ENCODE peak calls at places on chromosome 18, in five cellular contexts. O, J, R, M and D are unnamed samples.

GRCh38 chr18:13621886-13622619 is 104.3 kb downstream of the FAM210A start:
- DNase-seq in M (no peak), J (no peak), O (no peak), R (no peak), D (no peak)

GRCh38 chr18:57062841-57063240 is 84.0 kb upstream of the BOD1L2 start:
- DNase-seq in R (no peak), M (no peak), O (no peak), J (no peak), D (no peak)

GRCh38 chr18:62196978-62197377 is 9.9 kb downstream of the RELCH start:
- DNase-seq in M (no peak), J (no peak), O (no peak), R (no peak), D (no peak)

GRCh38 chr18:11951390-11951851 is 29.9 kb upstream of the IMPA2 start:
- DNase-seq in R (no peak), O (no peak), J (no peak), M (no peak), D (peak)

GRCh38 chr18:79763407-79763806 is 34.3 kb upstream of the KCNG2 start:
- DNase-seq in M (no peak), J (peak), R (no peak), O (no peak), D (no peak)

GRCh38 chr18:7158201-7158600 is 40.6 kb upstream of the LAMA1 start:
- DNase-seq in O (no peak), R (no peak), M (no peak), J (no peak), D (no peak)

GRCh38 chr18:77448046-77448445 is 198.4 kb downstream of the GALR1 start:
- DNase-seq in R (no peak), O (no peak), J (no peak), M (no peak), D (no peak)

GRCh38 chr18:35500113-35500512 is 2.4 kb upstream of the INO80C start:
- DNase-seq in O (no peak), M (no peak), R (no peak), J (no peak), D (no peak)

GRCh38 chr18:36745219-36745975 is 83.4 kb downstream of the TPGS2 start:
- DNase-seq in J (no peak), O (no peak), M (no peak), R (no peak), D (no peak)

GRCh38 chr18:44464401-44465185 is 216.1 kb upstream of the SETBP1 start:
- DNase-seq in O (no peak), M (no peak), J (no peak), R (no peak), D (no peak)

GRCh38 chr18:63101811-63102210 is 217.8 kb downstream of the BCL2 start:
- DNase-seq in J (no peak), O (no peak), M (no peak), R (no peak), D (no peak)

GRCh38 chr18:48934708-48935432 is 15.9 kb downstream of the SMAD7 start:
- DNase-seq in J (peak), M (peak), R (no peak), O (no peak), D (no peak)
- TF ChIP-seq POLR2A in J (no peak), M (no peak), R (no peak), O (no peak), D (no peak)

GRCh38 chr18:25535495-25535894 is 183.5 kb upstream of the ZNF521 start:
- DNase-seq in M (no peak), R (no peak), J (no peak), O (no peak), D (no peak)

GRCh38 chr18:25533088-25533676 is 181.2 kb upstream of the ZNF521 start:
- DNase-seq in M (no peak), R (no peak), J (no peak), O (no peak), D (no peak)

DNA sequence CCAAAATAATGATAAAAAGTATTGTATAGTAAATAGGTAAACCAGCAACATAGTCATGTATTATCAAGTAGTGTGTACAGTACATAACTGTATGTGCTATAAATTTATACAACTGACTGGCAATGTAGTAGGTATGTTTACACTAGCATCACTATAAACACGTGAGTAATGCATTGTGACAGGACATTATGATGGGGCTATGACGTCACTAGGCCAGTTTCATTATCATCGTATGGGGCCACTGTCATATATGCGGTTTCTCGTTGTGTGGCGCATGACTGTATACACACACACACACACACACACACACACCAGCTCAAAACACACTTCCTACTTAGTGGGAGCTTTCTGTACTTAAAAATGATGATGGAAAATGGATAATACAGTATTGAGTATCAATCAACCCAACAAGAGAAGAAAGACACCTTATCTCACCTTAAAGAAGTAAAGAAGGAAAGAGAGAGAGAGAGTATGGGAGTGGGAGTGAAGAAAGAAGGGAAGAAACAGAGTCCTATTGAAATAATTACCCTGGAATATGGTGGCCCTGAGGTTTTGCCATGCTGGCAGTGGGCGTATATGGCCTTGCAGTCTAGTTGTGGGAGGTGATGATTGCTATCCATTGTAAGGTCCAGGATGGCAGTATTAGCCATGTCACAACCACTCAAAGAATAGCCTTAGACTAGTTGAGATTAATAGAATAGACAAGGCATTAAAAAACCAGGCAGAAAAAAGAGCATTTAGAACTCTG is 186.4 kb upstream of the ZNF521 start:
- DNase-seq in R (no peak), O (no peak), J (no peak), M (no peak), D (no peak)
- TF ChIP-seq POLR2A in R (no peak), O (no peak), J (no peak), M (no peak), D (no peak)

DNA sequence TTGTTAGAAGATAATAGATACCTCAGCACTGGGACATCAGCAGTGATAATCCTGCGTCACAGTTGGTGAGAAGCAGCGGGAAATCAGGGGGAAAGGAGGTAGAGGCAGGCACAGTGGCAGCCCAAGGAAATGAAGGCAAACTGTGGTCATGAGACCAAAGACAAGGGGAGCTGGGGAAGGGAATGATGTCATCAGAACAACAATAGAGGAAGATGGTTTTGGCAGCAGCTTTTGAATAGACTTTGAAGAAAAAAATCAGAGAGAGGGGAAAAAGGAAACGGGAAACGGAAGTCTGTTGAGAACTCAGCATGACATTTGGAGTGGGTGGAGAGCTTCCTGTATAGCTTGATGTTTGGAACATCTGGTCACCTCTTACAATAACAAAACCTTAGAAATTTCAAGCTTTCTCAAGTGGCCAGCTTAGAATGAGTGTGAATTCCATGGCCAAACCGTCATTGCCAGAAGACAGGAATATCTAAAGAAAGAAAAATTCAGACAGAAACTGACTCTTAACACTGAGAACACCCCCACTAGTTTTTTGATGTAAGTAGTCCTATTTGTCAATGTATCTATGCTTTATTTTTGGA is 18.4 kb upstream of the YES1 start:
- DNase-seq in M (no peak), J (no peak), O (no peak), R (no peak), D (no peak)
- TF ChIP-seq POLR2A in M (no peak), J (no peak), O (no peak), R (no peak), D (no peak)

DNA sequence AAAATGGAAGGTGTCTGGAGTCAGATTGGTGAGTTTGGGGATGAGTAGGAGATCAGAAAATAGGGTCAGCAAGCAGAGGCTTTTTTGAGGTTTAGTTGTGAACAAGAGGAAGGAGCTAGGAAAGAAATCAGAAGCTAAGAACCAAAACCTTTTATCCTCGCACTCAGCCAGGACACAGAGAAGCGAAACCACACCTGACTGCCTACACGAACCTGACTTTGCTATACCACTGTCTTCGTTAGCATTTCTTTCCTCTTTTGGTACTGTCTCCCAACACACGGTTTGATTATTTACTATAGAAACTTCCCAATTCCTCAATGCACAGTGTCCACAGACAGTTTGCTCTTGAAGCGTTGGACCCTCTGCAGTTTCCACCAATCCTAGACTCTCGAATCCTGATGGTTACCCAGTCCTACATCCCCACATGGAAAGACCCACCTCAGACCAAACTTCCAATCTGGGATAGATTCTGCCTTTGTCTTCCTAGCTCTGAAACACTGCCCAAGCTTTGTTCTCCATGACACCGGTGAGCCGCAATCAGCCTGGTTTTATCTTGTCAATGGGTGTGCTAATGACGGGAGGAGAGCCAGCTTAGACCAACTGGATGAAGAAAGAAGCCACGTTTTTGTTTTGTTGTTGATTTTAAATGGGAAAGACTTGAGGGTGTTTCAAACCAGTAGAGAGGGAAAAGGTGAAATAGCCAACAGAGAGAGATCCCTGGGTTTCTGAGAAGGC is 137.4 kb downstream of the CABLES1 start:
- DNase-seq in R (no peak), M (no peak), O (no peak), J (no peak), D (no peak)
- TF ChIP-seq POLR2A in R (no peak), M (no peak), O (no peak), J (no peak), D (no peak)

DNA sequence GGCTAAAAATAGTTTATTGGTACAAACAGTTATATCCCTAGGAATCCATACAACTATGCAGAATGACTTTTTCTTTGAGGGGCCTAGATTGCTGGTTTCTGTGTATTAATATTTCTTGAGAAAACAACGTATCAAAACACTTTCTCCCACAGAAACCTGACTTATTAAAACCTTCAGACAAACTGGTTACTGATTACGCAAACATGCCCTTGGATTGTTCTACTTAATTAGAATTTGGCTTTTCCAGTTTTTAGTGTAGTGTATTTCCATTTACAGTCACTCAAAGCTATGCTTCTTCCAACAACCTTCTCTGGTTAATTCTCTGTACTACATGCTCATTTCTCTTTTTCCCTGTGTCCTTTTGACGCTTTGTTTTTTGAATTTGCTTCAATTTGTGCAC is 20.0 kb downstream of the VAPA start:
- DNase-seq in J (no peak), R (no peak), O (no peak), M (no peak), D (no peak)
- TF ChIP-seq POLR2A in J (no peak), R (no peak), O (no peak), M (no peak), D (no peak)

GRCh38 chr18:267688-268552 is at the start of gene THOC1:
- DNase-seq in O (peak), M (peak), J (peak), R (peak), D (peak)
- TF ChIP-seq POLR2A in O (peak), M (no peak), J (peak), R (peak), D (peak)

GRCh38 chr18:24199563-24199962 is 60.7 kb downstream of the CABYR start:
- DNase-seq in O (no peak), M (no peak), R (no peak), J (no peak), D (no peak)
- TF ChIP-seq POLR2A in O (no peak), M (no peak), R (no peak), J (no peak), D (no peak)

DNA sequence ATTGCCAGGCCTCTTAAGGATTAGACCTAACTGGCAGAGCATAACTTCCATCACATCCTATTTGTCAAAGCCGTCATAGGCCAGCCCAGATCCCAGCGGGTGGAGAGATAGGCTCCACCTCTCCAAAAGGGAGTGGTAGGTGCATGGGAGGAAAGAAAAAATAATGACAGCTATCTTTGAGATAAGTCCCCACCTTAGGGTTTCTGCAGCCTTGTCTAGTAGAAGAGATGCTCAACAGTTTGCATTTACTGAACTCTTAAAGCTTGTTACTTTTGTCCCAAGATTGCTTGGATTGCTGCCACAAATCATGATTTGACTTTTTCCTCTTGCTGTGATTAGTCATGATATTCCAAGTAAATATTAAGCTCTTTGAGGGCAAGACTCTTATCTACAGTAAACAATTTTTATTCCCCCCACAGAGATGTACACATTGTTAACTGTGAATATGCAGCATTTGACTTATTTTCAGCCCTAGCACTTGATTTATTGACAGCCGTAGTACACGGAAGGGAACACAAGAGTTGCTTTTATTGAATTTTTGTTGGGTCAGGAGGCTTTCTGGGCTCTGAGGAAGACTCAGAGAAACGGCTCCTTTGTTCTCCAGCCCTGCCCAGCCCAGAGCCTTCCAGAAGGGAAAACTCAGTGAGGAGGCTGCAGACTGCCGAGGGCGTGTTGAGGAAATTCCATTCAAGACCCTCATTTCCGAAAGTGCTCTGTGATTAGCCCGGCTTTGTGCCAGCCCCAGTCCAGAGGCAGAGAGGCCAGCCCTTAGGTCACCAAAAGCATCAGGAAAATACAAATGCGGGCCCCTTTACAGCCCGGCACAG is 75.5 kb upstream of the ZNF532 start:
- DNase-seq in R (peak), O (peak), M (peak), J (no peak), D (no peak)
- TF ChIP-seq POLR2A in R (no peak), O (no peak), M (no peak), J (no peak), D (no peak)